ENCODE peak calls at places on chromosomes 11 and 22, in six cellular contexts. One of them, this sample, is unnamed.

GRCh38 chr11:119175493-119176077 is 7.1 kb downstream of the NLRX1 start:
- DNase-seq in H7: no peak
- DNase-seq in activated naive CD8-positive, alpha-beta T cell treated with anti-CD3 and anti-CD28 coated beads, Interleukin-2, amount 50 U/mL, for 24 hours: no peak
- DNase-seq in neural progenitor cell: no peak
- DNase-seq in kidney tubule cell: peak; percentile 29
- DNase-seq in lung microvascular endothelial cell: no peak
- DNase-seq in this sample: peak; percentile 71

GRCh38 chr11:68457898-68458249 is 2.7 kb upstream of the PPP6R3 start:
- DNase-seq in H7: peak; percentile 30
- DNase-seq in activated naive CD8-positive, alpha-beta T cell treated with anti-CD3 and anti-CD28 coated beads, Interleukin-2, amount 50 U/mL, for 24 hours: no peak
- DNase-seq in neural progenitor cell: no peak
- DNase-seq in kidney tubule cell: no peak
- DNase-seq in lung microvascular endothelial cell: no peak
- DNase-seq in this sample: no peak

GRCh38 chr22:42313804-42314581 is 43.5 kb upstream of the TCF20 start:
- DNase-seq in H7: peak; percentile 93
- DNase-seq in activated naive CD8-positive, alpha-beta T cell treated with anti-CD3 and anti-CD28 coated beads, Interleukin-2, amount 50 U/mL, for 24 hours: peak; percentile 23
- DNase-seq in neural progenitor cell: peak; percentile 91
- DNase-seq in kidney tubule cell: peak; percentile 90
- DNase-seq in lung microvascular endothelial cell: peak; percentile 24
- DNase-seq in this sample: peak; percentile 77

GRCh38 chr22:31882971-31883370 is 61.4 kb upstream of the YWHAH start:
- DNase-seq in H7: no peak
- DNase-seq in activated naive CD8-positive, alpha-beta T cell treated with anti-CD3 and anti-CD28 coated beads, Interleukin-2, amount 50 U/mL, for 24 hours: no peak
- DNase-seq in neural progenitor cell: no peak
- DNase-seq in kidney tubule cell: no peak
- DNase-seq in lung microvascular endothelial cell: no peak
- DNase-seq in this sample: no peak

GRCh38 chr11:76459299-76459698 is 14.5 kb downstream of the EMSY start:
- DNase-seq in H7: peak; percentile 29
- DNase-seq in activated naive CD8-positive, alpha-beta T cell treated with anti-CD3 and anti-CD28 coated beads, Interleukin-2, amount 50 U/mL, for 24 hours: no peak
- DNase-seq in neural progenitor cell: no peak
- DNase-seq in kidney tubule cell: no peak
- DNase-seq in lung microvascular endothelial cell: peak; percentile 8
- DNase-seq in this sample: peak; percentile 46

GRCh38 chr22:46769706-46770105 is 7.3 kb downstream of the TBC1D22A start:
- DNase-seq in H7: no peak
- DNase-seq in activated naive CD8-positive, alpha-beta T cell treated with anti-CD3 and anti-CD28 coated beads, Interleukin-2, amount 50 U/mL, for 24 hours: no peak
- DNase-seq in neural progenitor cell: no peak
- DNase-seq in kidney tubule cell: no peak
- DNase-seq in lung microvascular endothelial cell: no peak
- DNase-seq in this sample: no peak

GRCh38 chr11:11584446-11584810 is 37.4 kb downstream of the GALNT18 start:
- DNase-seq in H7: no peak
- DNase-seq in activated naive CD8-positive, alpha-beta T cell treated with anti-CD3 and anti-CD28 coated beads, Interleukin-2, amount 50 U/mL, for 24 hours: no peak
- DNase-seq in neural progenitor cell: no peak
- DNase-seq in kidney tubule cell: peak; percentile 87
- DNase-seq in lung microvascular endothelial cell: no peak
- DNase-seq in this sample: peak; percentile 92

GRCh38 chr22:47071078-47071811 is 308.8 kb downstream of the TBC1D22A start:
- DNase-seq in H7: peak; percentile 38
- DNase-seq in activated naive CD8-positive, alpha-beta T cell treated with anti-CD3 and anti-CD28 coated beads, Interleukin-2, amount 50 U/mL, for 24 hours: no peak
- DNase-seq in neural progenitor cell: no peak
- DNase-seq in kidney tubule cell: no peak
- DNase-seq in lung microvascular endothelial cell: no peak
- DNase-seq in this sample: no peak

GRCh38 chr11:57180141-57180561 is 1.6 kb upstream of the LRRC55 start:
- DNase-seq in H7: peak; percentile 75
- DNase-seq in activated naive CD8-positive, alpha-beta T cell treated with anti-CD3 and anti-CD28 coated beads, Interleukin-2, amount 50 U/mL, for 24 hours: no peak
- DNase-seq in neural progenitor cell: peak; percentile 60
- DNase-seq in kidney tubule cell: no peak
- DNase-seq in lung microvascular endothelial cell: no peak
- DNase-seq in this sample: no peak

GRCh38 chr11:33027846-33028536 is 11.4 kb upstream of the TCP11L1 start:
- DNase-seq in H7: no peak
- DNase-seq in activated naive CD8-positive, alpha-beta T cell treated with anti-CD3 and anti-CD28 coated beads, Interleukin-2, amount 50 U/mL, for 24 hours: no peak
- DNase-seq in neural progenitor cell: no peak
- DNase-seq in kidney tubule cell: no peak
- DNase-seq in lung microvascular endothelial cell: no peak
- DNase-seq in this sample: no peak

GRCh38 chr11:111537336-111537860 is 3.1 kb upstream of the LAYN start:
- DNase-seq in H7: peak; percentile 29
- DNase-seq in activated naive CD8-positive, alpha-beta T cell treated with anti-CD3 and anti-CD28 coated beads, Interleukin-2, amount 50 U/mL, for 24 hours: no peak
- DNase-seq in neural progenitor cell: no peak
- DNase-seq in kidney tubule cell: no peak
- DNase-seq in lung microvascular endothelial cell: no peak
- DNase-seq in this sample: no peak

GRCh38 chr11:34448223-34448994 is 9.7 kb downstream of the CAT start:
- DNase-seq in H7: no peak
- DNase-seq in activated naive CD8-positive, alpha-beta T cell treated with anti-CD3 and anti-CD28 coated beads, Interleukin-2, amount 50 U/mL, for 24 hours: no peak
- DNase-seq in neural progenitor cell: no peak
- DNase-seq in kidney tubule cell: no peak
- DNase-seq in lung microvascular endothelial cell: no peak
- DNase-seq in this sample: no peak

This sample was measured in PC-3.